ENCODE peak calls at places on chromosomes 11 and 22, in nine cellular contexts. H is fibroblast of the aortic adventitia, A is A549, E is colonic mucosa, C is epithelial cell of esophagus, Q is tibial artery, W is neural progenitor cell, D is A673, N is fibroblast of lung. V is an unnamed sample.

GRCh38 chr11:95596011-95596489 is 193.5 kb downstream of the FAM76B start:
- DNase-seq in Q (no peak), E (no peak), A (no peak), W (no peak), C (peak), D (no peak), N (peak), H (peak), V (peak)

GRCh38 chr22:19986410-19987341 is 29.9 kb downstream of the ARVCF start:
- DNase-seq in H (peak), E (peak), W (peak), C (peak), Q (peak), N (peak), D (peak), A (peak), V (peak)

GRCh38 chr11:66967670-66968425 is 7.3 kb upstream of the C11orf86 start:
- DNase-seq in D (peak), A (peak), N (peak), Q (peak), C (peak), W (no peak), H (peak), E (peak), V (peak)

GRCh38 chr11:86802601-86803051 is 2.3 kb downstream of the PRSS23 start:
- DNase-seq in A (peak), C (peak), W (peak), H (peak), N (peak), Q (no peak), D (peak), E (no peak), V (peak)

GRCh38 chr11:123212406-123212805 is 17.4 kb upstream of the CLMP start:
- DNase-seq in A (no peak), N (no peak), C (no peak), E (no peak), W (no peak), H (peak), Q (no peak), D (no peak), V (no peak)

GRCh38 chr11:2515401-2516275 is 70.8 kb downstream of the KCNQ1 start:
- DNase-seq in C (no peak), Q (peak), E (peak), H (no peak), W (no peak), A (no peak), D (no peak), N (no peak), V (no peak)

GRCh38 chr11:12058425-12059115 is 50.1 kb upstream of the DKK3 start:
- DNase-seq in W (no peak), H (no peak), D (no peak), Q (no peak), N (no peak), C (no peak), A (no peak), E (no peak), V (no peak)

GRCh38 chr22:50118557-50119168 is 28.9 kb downstream of the MOV10L1 start:
- DNase-seq in W (no peak), C (no peak), N (peak), E (no peak), D (peak), H (peak), Q (no peak), A (peak), V (peak)

GRCh38 chr11:56783448-56784041 is 35.0 kb upstream of the OR9G4 start:
- DNase-seq in N (peak), D (peak), Q (no peak), E (peak), W (peak), C (peak), A (peak), H (peak), V (peak)

GRCh38 chr22:23565288-23565941 is 14.7 kb downstream of the IGLL1 start:
- DNase-seq in Q (no peak), H (no peak), A (peak), N (no peak), C (no peak), E (peak), D (peak), W (peak), V (no peak)

GRCh38 chr11:4025248-4025956 is 69.2 kb upstream of the RRM1 start:
- DNase-seq in C (no peak), Q (no peak), A (no peak), D (peak), N (peak), E (no peak), W (no peak), H (peak), V (no peak)

GRCh38 chr11:4025957-4026324 is 68.7 kb upstream of the RRM1 start:
- DNase-seq in C (no peak), E (no peak), H (peak), A (no peak), D (peak), W (no peak), N (peak), Q (no peak), V (no peak)

GRCh38 chr11:4030197-4030596 is 64.4 kb upstream of the RRM1 start:
- DNase-seq in Q (no peak), N (no peak), D (no peak), W (no peak), A (no peak), C (no peak), H (no peak), E (no peak), V (no peak)

GRCh38 chr11:4026389-4026788 is 68.2 kb upstream of the RRM1 start:
- DNase-seq in C (no peak), W (no peak), D (no peak), A (no peak), E (no peak), H (no peak), N (no peak), Q (no peak), V (no peak)

GRCh38 chr11:4027746-4028145 is 66.9 kb upstream of the RRM1 start:
- DNase-seq in W (no peak), E (no peak), D (no peak), H (no peak), Q (no peak), A (no peak), C (no peak), N (no peak), V (no peak)
- TF ChIP-seq CTCF in W (no peak), E (no peak), D (no peak), H (no peak), Q (no peak), A (no peak), C (no peak), N (no peak), V (no peak)

GRCh38 chr11:28837599-28837998 is 729.4 kb downstream of the METTL15 start:
- DNase-seq in W (no peak), A (no peak), E (no peak), N (no peak), C (no peak), H (no peak), Q (no peak), D (no peak), V (no peak)

GRCh38 chr11:28838741-28839140 is 730.6 kb downstream of the METTL15 start:
- DNase-seq in C (no peak), W (no peak), Q (no peak), N (peak), D (peak), H (peak), A (no peak), E (no peak), V (peak)

DNA sequence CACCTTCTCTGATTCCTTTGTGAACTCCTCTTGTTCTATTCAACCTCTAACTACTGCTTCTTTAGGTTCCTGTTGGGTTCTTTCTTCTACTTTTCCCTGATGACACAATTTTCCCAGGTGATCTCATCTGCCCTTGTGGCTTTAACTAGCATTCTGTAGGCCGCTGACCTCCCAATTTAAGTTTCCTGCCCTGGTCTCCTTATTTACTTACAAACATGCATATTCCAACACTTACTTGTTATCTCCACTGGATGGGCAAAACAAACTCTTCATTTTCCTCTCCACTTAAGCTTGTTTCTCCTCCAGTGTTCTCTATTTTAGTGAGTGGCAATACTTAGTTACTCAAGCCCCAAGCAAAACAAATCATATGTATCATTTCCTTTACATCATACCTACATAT is 734.5 kb downstream of the METTL15 start:
- DNase-seq in Q (no peak), A (no peak), H (no peak), N (no peak), E (no peak), D (no peak), C (no peak), W (no peak), V (no peak)
- H3K4me3 ChIP-seq in Q (no peak), A (no peak), H (no peak), N (no peak), E (no peak), D (no peak), C (no peak), W (no peak), V (no peak)

GRCh38 chr11:37142591-37142990 is 544.6 kb upstream of the RAG2 start:
- DNase-seq in Q (no peak), C (no peak), H (no peak), N (no peak), E (no peak), D (no peak), W (no peak), A (no peak), V (no peak)

DNA sequence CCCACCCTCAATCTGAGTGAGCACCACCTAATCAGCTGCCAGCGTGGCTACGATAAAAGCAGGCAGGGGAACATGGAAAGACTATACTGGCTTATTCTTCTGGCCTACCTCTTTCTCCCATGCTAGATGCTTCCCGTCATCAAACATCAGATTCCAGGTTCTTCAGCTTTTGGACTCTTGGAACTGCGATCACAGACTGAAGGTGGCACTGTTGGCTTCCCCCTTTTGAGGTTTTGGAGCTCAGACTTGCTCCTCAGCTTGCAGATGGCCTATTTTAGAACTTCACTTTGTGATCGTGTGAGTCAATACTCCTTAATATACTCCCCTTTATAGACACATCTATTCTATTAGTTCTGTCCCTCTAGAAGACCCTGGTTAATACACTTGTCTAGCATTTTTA is 543.7 kb upstream of the RAG2 start:
- DNase-seq in D (peak), W (no peak), N (no peak), C (peak), H (no peak), E (no peak), Q (no peak), A (no peak), V (no peak)
- TF ChIP-seq CTCF in D (peak), W (peak), N (no peak), C (no peak), H (no peak), E (no peak), Q (no peak), A (no peak), V (no peak)

DNA sequence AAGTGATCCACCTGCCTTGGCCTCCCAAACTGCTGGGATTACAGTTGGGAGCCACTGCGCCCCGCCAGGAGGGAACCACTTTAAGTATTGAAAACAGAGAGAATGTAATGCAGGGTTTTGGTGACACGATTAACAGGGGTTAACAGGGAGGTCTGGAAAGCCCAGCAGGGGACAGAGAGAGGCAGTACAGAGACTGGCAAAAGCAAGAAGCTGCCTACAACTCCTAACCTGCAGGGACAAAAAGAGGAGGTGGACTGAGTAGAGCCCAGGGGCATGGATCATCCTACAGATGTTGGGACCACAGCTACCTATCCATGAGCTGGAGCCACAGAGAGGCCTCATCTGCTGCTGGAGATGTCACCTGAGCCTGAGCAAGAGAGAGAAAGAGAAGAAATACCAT is 1.7 kb upstream of the SPINDOC start:
- DNase-seq in W (peak), E (no peak), D (no peak), C (no peak), Q (no peak), A (no peak), N (no peak), H (no peak), V (no peak)
- H3K4me3 ChIP-seq in W (peak), E (no peak), D (no peak), C (no peak), Q (no peak), A (no peak), N (no peak), H (no peak), V (no peak)

GRCh38 chr11:68076371-68077042 is 37.7 kb downstream of the TCIRG1 start:
- DNase-seq in A (no peak), D (no peak), N (no peak), E (no peak), W (peak), Q (no peak), C (no peak), H (no peak), V (no peak)
- TF ChIP-seq CTCF in A (peak), D (peak), N (peak), E (no peak), W (no peak), Q (no peak), C (no peak), H (peak), V (peak)

GRCh38 chr11:45766469-45766868 is 38.5 kb upstream of the SLC35C1 start:
- DNase-seq in H (no peak), E (no peak), Q (no peak), W (no peak), A (no peak), D (no peak), N (no peak), C (no peak), V (no peak)

GRCh38 chr11:45769960-45770359 is 35.0 kb upstream of the SLC35C1 start:
- DNase-seq in E (no peak), H (no peak), A (no peak), N (no peak), D (no peak), C (no peak), Q (no peak), W (no peak), V (no peak)

GRCh38 chr11:45765107-45765668 is 39.8 kb upstream of the SLC35C1 start:
- DNase-seq in C (no peak), H (no peak), W (no peak), N (no peak), Q (no peak), D (no peak), A (no peak), E (no peak), V (no peak)

GRCh38 chr11:45768486-45768885 is 36.5 kb upstream of the SLC35C1 start:
- DNase-seq in H (no peak), A (no peak), Q (no peak), E (no peak), W (no peak), C (no peak), N (no peak), D (no peak), V (no peak)

DNA sequence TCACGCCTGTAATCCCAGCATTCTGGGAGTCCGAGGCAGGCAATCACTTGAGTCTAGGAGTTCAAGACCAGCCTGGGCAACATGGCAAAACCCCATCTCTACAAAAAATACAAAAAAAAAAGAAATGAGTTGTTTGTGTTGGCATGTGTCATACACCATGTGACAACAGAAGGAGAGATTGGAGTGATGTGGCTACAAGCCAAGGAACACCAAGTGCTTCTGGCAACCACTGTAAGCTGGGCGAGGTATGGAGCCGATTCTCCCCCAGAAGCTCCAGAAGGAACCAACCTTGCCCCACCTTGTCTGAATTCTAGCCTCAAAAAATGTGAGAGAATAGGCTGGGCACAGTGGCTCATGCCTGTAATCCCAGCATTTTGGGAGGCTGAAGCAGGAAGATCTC is 39.1 kb upstream of the SLC35C1 start:
- DNase-seq in C (no peak), A (no peak), E (no peak), N (no peak), Q (no peak), H (no peak), W (no peak), D (no peak), V (no peak)
- H3K4me3 ChIP-seq in C (no peak), A (no peak), E (no peak), N (no peak), Q (no peak), H (no peak), W (no peak), D (no peak), V (no peak)

GRCh38 chr11:92714111-92714510 is 255.3 kb upstream of the MTNR1B start:
- DNase-seq in C (no peak), H (no peak), N (peak), W (peak), A (no peak), D (peak), E (no peak), Q (no peak), V (no peak)

GRCh38 chr11:92707665-92708064 is 261.8 kb upstream of the MTNR1B start:
- DNase-seq in W (no peak), D (no peak), C (no peak), Q (no peak), E (no peak), H (peak), A (no peak), N (peak), V (no peak)

GRCh38 chr11:92707173-92707619 is 262.3 kb upstream of the MTNR1B start:
- DNase-seq in E (no peak), D (peak), W (peak), H (peak), N (no peak), C (peak), Q (no peak), A (no peak), V (no peak)

GRCh38 chr11:92711913-92712312 is 257.5 kb upstream of the MTNR1B start:
- DNase-seq in C (no peak), A (no peak), N (peak), W (no peak), Q (no peak), E (no peak), H (peak), D (no peak), V (no peak)

DNA sequence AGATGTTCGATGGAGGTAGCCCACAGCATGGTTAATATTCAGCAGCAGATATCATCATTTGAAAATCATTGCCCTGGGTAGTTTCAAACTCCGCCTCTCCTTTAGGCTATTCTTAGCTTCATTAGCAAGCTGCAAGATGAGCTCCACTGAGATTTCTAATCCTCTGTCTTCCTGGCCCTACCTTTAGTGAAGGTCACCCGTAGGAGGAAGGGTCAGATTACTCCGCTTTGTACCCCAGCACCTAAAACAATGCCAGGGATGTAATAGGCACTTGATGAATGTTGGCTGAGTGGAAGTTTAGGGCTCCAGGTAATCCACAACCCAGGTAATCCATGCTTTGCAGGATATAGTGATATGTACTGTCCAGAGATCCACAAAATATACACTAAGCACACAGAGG is 260.1 kb upstream of the MTNR1B start:
- DNase-seq in D (no peak), H (no peak), N (no peak), W (no peak), E (no peak), Q (no peak), C (no peak), A (no peak), V (no peak)
- TF ChIP-seq CTCF in D (no peak), H (no peak), N (no peak), W (no peak), E (no peak), Q (no peak), C (no peak), A (no peak), V (no peak)

DNA sequence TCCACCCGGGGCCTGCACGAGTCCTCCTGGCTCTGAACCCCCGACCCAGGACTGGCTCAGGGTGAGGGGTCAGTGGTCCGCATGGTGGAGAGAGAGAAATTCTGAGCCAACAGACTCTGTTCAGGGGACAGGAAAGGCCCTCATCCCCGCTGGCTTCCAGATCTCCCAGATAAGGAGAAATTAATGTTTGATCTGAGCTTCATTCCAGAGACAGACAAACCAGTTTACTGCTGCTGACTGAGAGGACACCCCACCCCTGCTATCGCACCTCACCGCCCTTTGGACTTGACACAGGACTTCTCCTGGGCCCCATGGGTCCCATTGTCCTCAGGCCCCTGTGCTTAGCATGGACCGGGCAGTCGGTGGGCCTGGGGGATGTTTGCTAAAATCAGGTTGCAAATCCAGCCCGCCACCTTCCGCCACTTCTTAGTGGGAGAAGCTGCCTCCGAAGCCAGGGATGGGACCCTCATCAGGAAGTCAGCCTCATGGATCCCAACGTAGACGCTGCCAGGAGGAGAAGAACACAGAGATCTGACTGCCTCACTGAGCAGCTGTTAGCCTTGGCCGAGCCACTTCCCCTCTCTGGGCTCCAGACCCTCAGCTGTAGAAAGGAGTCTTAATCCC is 11.2 kb upstream of the UPK3A start:
- DNase-seq in W (no peak), E (peak), A (no peak), D (no peak), Q (no peak), C (no peak), H (no peak), N (no peak), V (no peak)
- H3K4me3 ChIP-seq in W (no peak), E (no peak), A (no peak), D (no peak), Q (no peak), C (no peak), H (no peak), N (no peak), V (no peak)

DNA sequence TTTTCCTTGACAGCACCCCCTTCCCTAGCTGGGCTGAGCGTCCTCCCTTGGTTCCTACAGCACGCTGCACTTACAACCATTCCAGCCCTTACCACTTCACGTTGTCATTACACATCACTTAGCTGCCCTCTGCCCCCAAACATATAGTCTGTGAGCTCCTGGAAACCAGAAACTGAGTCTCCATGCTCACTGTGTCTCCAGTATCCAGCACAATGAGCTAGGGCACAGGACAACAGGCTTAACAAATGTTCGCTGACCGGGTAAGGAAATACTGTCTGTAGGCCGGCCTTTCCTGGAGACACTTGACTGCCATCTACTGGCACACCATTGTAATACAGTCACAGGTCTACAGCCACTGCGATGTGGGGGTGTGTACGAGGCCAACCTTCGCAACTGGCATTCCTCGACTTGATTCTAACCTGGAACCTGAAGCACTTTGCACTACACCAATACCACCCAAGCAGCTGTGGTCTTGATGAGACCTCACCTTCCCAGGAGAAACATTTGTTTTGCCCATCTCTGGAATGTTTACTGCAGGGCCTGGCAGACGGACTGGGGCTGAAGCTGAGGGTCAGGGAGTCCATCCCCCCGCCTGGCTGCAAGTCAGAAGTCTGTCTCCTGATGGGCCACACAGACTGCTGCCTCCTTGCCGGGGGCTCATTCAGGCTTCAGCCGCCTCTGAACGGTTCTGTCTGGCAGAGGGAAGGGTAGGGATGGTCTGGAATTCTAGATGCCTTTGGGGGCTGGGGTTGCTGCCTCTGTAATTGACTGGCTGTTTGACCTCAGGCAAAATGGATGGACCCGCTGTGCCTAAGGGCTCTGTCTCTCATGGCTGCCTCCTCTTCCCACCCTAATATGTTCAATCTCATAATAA is 72.0 kb downstream of the SYN3 start:
- DNase-seq in A (peak), C (peak), E (peak), W (peak), D (peak), H (peak), Q (peak), N (peak), V (peak)
- TF ChIP-seq CTCF in A (peak), C (peak), E (peak), W (peak), D (peak), H (peak), Q (peak), N (peak), V (peak)